ENCODE peak calls at places on chromosomes 3 and 15, in eight cellular contexts. One of them, this sample, is unnamed.

GRCh38 chr3:188153498-188153948 is 434 bp upstream of the LPP start:
- DNase-seq in SK-N-SH: peak; percentile 58
- DNase-seq in hepatocyte: peak; percentile 95
- DNase-seq in RCC 7860: peak; percentile 92
- DNase-seq in cardiac fibroblast: peak; percentile 96
- DNase-seq in stimulated activated CD8-positive, alpha-beta memory T cell treated with anti-CD3 and anti-CD28 coated beads, Interleukin-15, amount 100 ng/mL, for 24 hours: no peak
- DNase-seq in endothelial cell: peak; percentile 78
- DNase-seq in vagina: peak; percentile 93
- DNase-seq in this sample: peak; percentile 36

GRCh38 chr3:30602946-30603345 is 3.5 kb upstream of the TGFBR2 start:
- DNase-seq in hepatocyte: no peak
- DNase-seq in vagina: no peak
- DNase-seq in RCC 7860: no peak
- DNase-seq in SK-N-SH: no peak
- DNase-seq in cardiac fibroblast: no peak
- DNase-seq in endothelial cell: no peak
- DNase-seq in stimulated activated CD8-positive, alpha-beta memory T cell treated with anti-CD3 and anti-CD28 coated beads, Interleukin-15, amount 100 ng/mL, for 24 hours: no peak
- DNase-seq in this sample: no peak

GRCh38 chr15:31214864-31215489 is 111.7 kb upstream of the KLF13 start:
- DNase-seq in vagina: peak; percentile 94
- DNase-seq in stimulated activated CD8-positive, alpha-beta memory T cell treated with anti-CD3 and anti-CD28 coated beads, Interleukin-15, amount 100 ng/mL, for 24 hours: no peak
- DNase-seq in SK-N-SH: no peak
- DNase-seq in endothelial cell: no peak
- DNase-seq in hepatocyte: peak; percentile 53
- DNase-seq in cardiac fibroblast: peak; percentile 89
- DNase-seq in RCC 7860: no peak
- DNase-seq in this sample: no peak

GRCh38 chr15:64846246-64846645 is 4.5 kb downstream of the PLEKHO2 start:
- DNase-seq in cardiac fibroblast: no peak
- DNase-seq in SK-N-SH: no peak
- DNase-seq in RCC 7860: no peak
- DNase-seq in endothelial cell: no peak
- DNase-seq in hepatocyte: no peak
- DNase-seq in stimulated activated CD8-positive, alpha-beta memory T cell treated with anti-CD3 and anti-CD28 coated beads, Interleukin-15, amount 100 ng/mL, for 24 hours: no peak
- DNase-seq in vagina: no peak
- DNase-seq in this sample: no peak

GRCh38 chr3:181567446-181568075 is 144.2 kb upstream of the SOX2 start:
- DNase-seq in SK-N-SH: no peak
- DNase-seq in vagina: no peak
- DNase-seq in hepatocyte: no peak
- DNase-seq in cardiac fibroblast: no peak
- DNase-seq in endothelial cell: no peak
- DNase-seq in stimulated activated CD8-positive, alpha-beta memory T cell treated with anti-CD3 and anti-CD28 coated beads, Interleukin-15, amount 100 ng/mL, for 24 hours: no peak
- DNase-seq in RCC 7860: no peak
- DNase-seq in this sample: no peak

GRCh38 chr3:148697311-148698189 is at the start of gene AGTR1:
- DNase-seq in cardiac fibroblast: peak; percentile 30
- DNase-seq in hepatocyte: peak; percentile 48
- DNase-seq in RCC 7860: no peak
- DNase-seq in stimulated activated CD8-positive, alpha-beta memory T cell treated with anti-CD3 and anti-CD28 coated beads, Interleukin-15, amount 100 ng/mL, for 24 hours: no peak
- DNase-seq in vagina: no peak
- DNase-seq in SK-N-SH: peak; percentile 80
- DNase-seq in endothelial cell: peak; percentile 58
- DNase-seq in this sample: no peak

GRCh38 chr3:46536758-46537157 is 29.3 kb downstream of the LRRC2 start:
- DNase-seq in hepatocyte: no peak
- DNase-seq in endothelial cell: no peak
- DNase-seq in SK-N-SH: no peak
- DNase-seq in cardiac fibroblast: no peak
- DNase-seq in RCC 7860: no peak
- DNase-seq in stimulated activated CD8-positive, alpha-beta memory T cell treated with anti-CD3 and anti-CD28 coated beads, Interleukin-15, amount 100 ng/mL, for 24 hours: no peak
- DNase-seq in vagina: no peak
- DNase-seq in this sample: no peak

GRCh38 chr3:138432576-138433240 is 1.7 kb upstream of the ESYT3 start:
- DNase-seq in RCC 7860: no peak
- DNase-seq in cardiac fibroblast: no peak
- DNase-seq in SK-N-SH: no peak
- DNase-seq in hepatocyte: no peak
- DNase-seq in endothelial cell: no peak
- DNase-seq in vagina: no peak
- DNase-seq in stimulated activated CD8-positive, alpha-beta memory T cell treated with anti-CD3 and anti-CD28 coated beads, Interleukin-15, amount 100 ng/mL, for 24 hours: no peak
- DNase-seq in this sample: no peak

GRCh38 chr3:113275876-113276580 is 64.7 kb downstream of the BOC start:
- DNase-seq in vagina: no peak
- DNase-seq in stimulated activated CD8-positive, alpha-beta memory T cell treated with anti-CD3 and anti-CD28 coated beads, Interleukin-15, amount 100 ng/mL, for 24 hours: no peak
- DNase-seq in RCC 7860: no peak
- DNase-seq in hepatocyte: no peak
- DNase-seq in endothelial cell: no peak
- DNase-seq in cardiac fibroblast: peak; percentile 72
- DNase-seq in SK-N-SH: no peak
- DNase-seq in this sample: no peak

GRCh38 chr3:155664922-155665695 is 79.8 kb downstream of the PLCH1 start:
- DNase-seq in cardiac fibroblast: peak; percentile 91
- DNase-seq in endothelial cell: no peak
- DNase-seq in vagina: no peak
- DNase-seq in RCC 7860: peak; percentile 57
- DNase-seq in SK-N-SH: no peak
- DNase-seq in hepatocyte: peak; percentile 57
- DNase-seq in stimulated activated CD8-positive, alpha-beta memory T cell treated with anti-CD3 and anti-CD28 coated beads, Interleukin-15, amount 100 ng/mL, for 24 hours: no peak
- DNase-seq in this sample: no peak

GRCh38 chr3:23811117-23811487 is 5.3 kb downstream of the UBE2E1 start:
- DNase-seq in endothelial cell: no peak
- DNase-seq in SK-N-SH: no peak
- DNase-seq in vagina: no peak
- DNase-seq in hepatocyte: peak; percentile 37
- DNase-seq in RCC 7860: no peak
- DNase-seq in stimulated activated CD8-positive, alpha-beta memory T cell treated with anti-CD3 and anti-CD28 coated beads, Interleukin-15, amount 100 ng/mL, for 24 hours: no peak
- DNase-seq in cardiac fibroblast: no peak
- DNase-seq in this sample: no peak

GRCh38 chr3:16467368-16467767 is 46.1 kb downstream of the RFTN1 start:
- DNase-seq in endothelial cell: no peak
- DNase-seq in SK-N-SH: no peak
- DNase-seq in hepatocyte: no peak
- DNase-seq in vagina: no peak
- DNase-seq in stimulated activated CD8-positive, alpha-beta memory T cell treated with anti-CD3 and anti-CD28 coated beads, Interleukin-15, amount 100 ng/mL, for 24 hours: no peak
- DNase-seq in cardiac fibroblast: no peak
- DNase-seq in RCC 7860: no peak
- DNase-seq in this sample: peak; percentile 36

GRCh38 chr15:68612979-68613740 is 34.4 kb downstream of the CORO2B start:
- DNase-seq in stimulated activated CD8-positive, alpha-beta memory T cell treated with anti-CD3 and anti-CD28 coated beads, Interleukin-15, amount 100 ng/mL, for 24 hours: no peak
- DNase-seq in SK-N-SH: no peak
- DNase-seq in cardiac fibroblast: peak; percentile 40
- DNase-seq in vagina: no peak
- DNase-seq in RCC 7860: no peak
- DNase-seq in hepatocyte: no peak
- DNase-seq in endothelial cell: no peak
- DNase-seq in this sample: no peak

GRCh38 chr3:171791695-171792082 is 18.6 kb downstream of the PLD1 start:
- DNase-seq in cardiac fibroblast: peak; percentile 80
- DNase-seq in SK-N-SH: no peak
- DNase-seq in vagina: no peak
- DNase-seq in stimulated activated CD8-positive, alpha-beta memory T cell treated with anti-CD3 and anti-CD28 coated beads, Interleukin-15, amount 100 ng/mL, for 24 hours: no peak
- DNase-seq in hepatocyte: no peak
- DNase-seq in RCC 7860: no peak
- DNase-seq in endothelial cell: peak; percentile 45
- DNase-seq in this sample: no peak

GRCh38 chr15:101481917-101482525 is 7.5 kb downstream of the PCSK6 start:
- DNase-seq in hepatocyte: peak; percentile 52
- DNase-seq in stimulated activated CD8-positive, alpha-beta memory T cell treated with anti-CD3 and anti-CD28 coated beads, Interleukin-15, amount 100 ng/mL, for 24 hours: no peak
- DNase-seq in endothelial cell: no peak
- DNase-seq in SK-N-SH: no peak
- DNase-seq in cardiac fibroblast: no peak
- DNase-seq in RCC 7860: no peak
- DNase-seq in vagina: no peak
- DNase-seq in this sample: no peak

GRCh38 chr3:88433572-88433971 is 283.8 kb downstream of the C3orf38 start:
- DNase-seq in endothelial cell: no peak
- DNase-seq in SK-N-SH: no peak
- DNase-seq in hepatocyte: no peak
- DNase-seq in RCC 7860: no peak
- DNase-seq in cardiac fibroblast: no peak
- DNase-seq in stimulated activated CD8-positive, alpha-beta memory T cell treated with anti-CD3 and anti-CD28 coated beads, Interleukin-15, amount 100 ng/mL, for 24 hours: no peak
- DNase-seq in vagina: no peak
- DNase-seq in this sample: no peak

GRCh38 chr15:90994059-90994416 is 297 bp downstream of the PRC1 start:
- DNase-seq in stimulated activated CD8-positive, alpha-beta memory T cell treated with anti-CD3 and anti-CD28 coated beads, Interleukin-15, amount 100 ng/mL, for 24 hours: no peak
- DNase-seq in hepatocyte: peak; percentile 52
- DNase-seq in SK-N-SH: peak; percentile 62
- DNase-seq in vagina: no peak
- DNase-seq in cardiac fibroblast: no peak
- DNase-seq in RCC 7860: no peak
- DNase-seq in endothelial cell: peak; percentile 31
- DNase-seq in this sample: no peak

This sample was measured in effector memory CD4-positive, alpha-beta T cell.